ENCODE peak calls at places on chromosomes 2 and 18, in ten cellular contexts. H, W, K, G, Q, R, Z, S, T and F are unnamed samples.

GRCh38 chr2:688504-689076 is 11.4 kb upstream of the TMEM18 start:
- DNase-seq in Z (no peak), Q (no peak), K (no peak), R (no peak), G (no peak), T (no peak), W (no peak), H (no peak), S (no peak), F (no peak)

GRCh38 chr2:222878284-222878876 is 17.5 kb downstream of the ACSL3 start:
- DNase-seq in G (no peak), R (no peak), H (no peak), W (no peak), Q (no peak), K (no peak), Z (no peak), T (peak), S (no peak), F (no peak)

GRCh38 chr2:156553714-156554442 is 117.7 kb downstream of the GPD2 start:
- DNase-seq in W (no peak), T (no peak), H (no peak), Q (no peak), S (no peak), R (no peak), Z (no peak), G (no peak), K (no peak), F (no peak)

GRCh38 chr2:101788995-101789970 is 91.8 kb downstream of the MAP4K4 start:
- DNase-seq in Z (no peak), R (no peak), S (no peak), T (no peak), G (no peak), W (no peak), K (no peak), Q (no peak), H (no peak), F (no peak)

GRCh38 chr2:81703831-81704230 is 1399.3 kb upstream of the LRRTM1 start:
- DNase-seq in S (no peak), T (no peak), G (no peak), W (no peak), Z (no peak), R (no peak), Q (no peak), K (no peak), H (no peak), F (no peak)

GRCh38 chr2:195658541-195658890 is 1.5 kb downstream of the SLC39A10 start:
- DNase-seq in S (peak), G (no peak), H (no peak), K (peak), Z (no peak), Q (peak), T (no peak), R (no peak), W (no peak), F (no peak)

GRCh38 chr2:98532761-98533160 is 75.6 kb downstream of the COA5 start:
- DNase-seq in K (no peak), R (no peak), W (no peak), G (no peak), H (no peak), Z (no peak), T (no peak), Q (no peak), S (no peak), F (no peak)

GRCh38 chr2:238903141-238903540 is 55.3 kb downstream of the TWIST2 start:
- DNase-seq in G (no peak), W (no peak), T (no peak), H (no peak), Q (no peak), R (no peak), Z (no peak), S (no peak), K (no peak), F (no peak)

GRCh38 chr2:225756198-225756597 is 356.7 kb downstream of the NYAP2 start:
- DNase-seq in S (no peak), Z (no peak), R (no peak), T (no peak), K (no peak), W (no peak), H (no peak), Q (no peak), G (no peak), F (no peak)

GRCh38 chr2:63440612-63441011 is 147.7 kb downstream of the WDPCP start:
- DNase-seq in Q (no peak), K (no peak), G (no peak), H (no peak), Z (no peak), R (no peak), W (no peak), T (no peak), S (peak), F (no peak)

GRCh38 chr2:151289972-151290335 is 486 bp upstream of the NMI start:
- DNase-seq in K (no peak), G (no peak), Z (peak), W (no peak), H (no peak), R (no peak), Q (peak), T (peak), S (peak), F (no peak)

GRCh38 chr2:230721712-230722111 is 9.1 kb downstream of the CAB39 start:
- DNase-seq in T (no peak), W (no peak), K (no peak), Q (no peak), H (no peak), S (peak), G (no peak), R (no peak), Z (no peak), F (peak)

GRCh38 chr18:41849632-41850031 is 105.4 kb upstream of the PIK3C3 start:
- DNase-seq in T (no peak), S (no peak), K (no peak), R (no peak), Z (no peak), G (no peak), W (no peak), H (no peak), Q (no peak), F (no peak)

GRCh38 chr18:56009451-56009850 is 421.5 kb upstream of the TCF4 start:
- DNase-seq in S (peak), Z (no peak), Q (no peak), W (no peak), H (no peak), G (no peak), T (no peak), R (no peak), K (no peak), F (no peak)

GRCh38 chr2:70964133-70964532 is 14.3 kb upstream of the ANKRD53 start:
- DNase-seq in K (no peak), T (no peak), R (no peak), G (no peak), Q (no peak), Z (no peak), W (no peak), H (no peak), S (no peak), F (no peak)

GRCh38 chr2:151357359-151357758 is at the start of gene TNFAIP6:
- DNase-seq in K (no peak), T (no peak), R (no peak), Z (no peak), W (no peak), G (no peak), H (no peak), S (peak), Q (peak), F (no peak)

GRCh38 chr2:32626591-32627221 is 1.1 kb upstream of the TTC27 start:
- DNase-seq in H (no peak), S (no peak), T (no peak), R (no peak), W (no peak), G (no peak), K (no peak), Q (no peak), Z (no peak), F (no peak)

GRCh38 chr2:9941996-9942390 is 9.5 kb upstream of the GRHL1 start:
- DNase-seq in R (no peak), G (no peak), H (no peak), K (no peak), T (no peak), Z (no peak), W (no peak), S (no peak), Q (no peak), F (no peak)

GRCh38 chr18:62446511-62446910 is 76.3 kb upstream of the ZCCHC2 start:
- DNase-seq in G (no peak), Z (no peak), Q (no peak), W (no peak), H (no peak), S (no peak), T (no peak), K (no peak), R (no peak), F (no peak)

GRCh38 chr2:203533696-203534471 is 1.2 kb downstream of the RAPH1 start:
- DNase-seq in Z (no peak), S (peak), W (no peak), G (no peak), R (no peak), Q (no peak), K (no peak), T (peak), H (no peak), F (peak)

GRCh38 chr2:172109256-172109655 is 6.6 kb upstream of the DLX2 start:
- DNase-seq in R (no peak), S (no peak), G (no peak), K (no peak), Z (no peak), H (no peak), W (no peak), Q (no peak), T (no peak), F (no peak)

GRCh38 chr2:111946294-111947114 is 48.1 kb downstream of the MERTK start:
- DNase-seq in K (peak), S (peak), Z (no peak), R (no peak), T (peak), G (no peak), W (no peak), H (no peak), Q (peak), F (no peak)

GRCh38 chr2:240469747-240470146 is 34.3 kb downstream of the GPC1 start:
- DNase-seq in S (no peak), Q (no peak), K (no peak), H (no peak), R (no peak), T (no peak), Z (no peak), G (no peak), W (no peak), F (no peak)

GRCh38 chr2:232013701-232014353 is 52.3 kb downstream of the DIS3L2 start:
- DNase-seq in R (no peak), H (no peak), S (peak), T (no peak), Z (no peak), W (no peak), G (no peak), K (no peak), Q (no peak), F (no peak)

GRCh38 chr18:28086530-28087172 is 90.3 kb downstream of the CDH2 start:
- DNase-seq in Z (no peak), Q (no peak), S (peak), H (no peak), T (no peak), K (no peak), R (no peak), W (no peak), G (no peak), F (no peak)

GRCh38 chr2:16392647-16393482 is 272.8 kb downstream of the CYRIA start:
- DNase-seq in Z (no peak), G (no peak), T (peak), W (no peak), Q (no peak), K (no peak), H (no peak), R (no peak), S (no peak), F (no peak)

GRCh38 chr2:155846249-155846648 is 486.3 kb downstream of the NR4A2 start:
- DNase-seq in G (no peak), Z (no peak), S (peak), T (no peak), R (no peak), K (no peak), Q (no peak), W (no peak), H (no peak), F (no peak)

GRCh38 chr18:30499721-30500120 is 542.8 kb downstream of the DSC3 start:
- DNase-seq in H (no peak), G (no peak), Q (no peak), S (no peak), R (no peak), T (no peak), Z (no peak), W (no peak), K (no peak), F (no peak)

GRCh38 chr2:60064687-60065361 is 488.6 kb downstream of the BCL11A start:
- DNase-seq in T (no peak), S (peak), W (no peak), K (no peak), R (no peak), Q (no peak), H (no peak), G (no peak), Z (no peak), F (no peak)

GRCh38 chr2:134435505-134435904 is 181.6 kb downstream of the MGAT5 start:
- DNase-seq in S (no peak), T (no peak), Z (no peak), G (no peak), R (no peak), H (no peak), W (no peak), Q (no peak), K (no peak), F (no peak)